ENCODE peak calls at places on chromosome 11, in nine cellular contexts. Z is AG10803, P is sigmoid colon, J is GM20000, T is endothelial cell of umbilical vein, V is AG04450, W is transverse colon, B is fibroblast of lung, N is BJ. M is an unnamed sample.
A peak's percentile ranks its signal among the peaks of the same experiment; 100 is the strongest.

GRCh38 chr11:85903811-85904210 is 48.6 kb downstream of the CCDC83 start:
- DNase-seq in Z (no peak), P (no peak), J (no peak), T (no peak), V (no peak), W (no peak), B (no peak), N (no peak), M (no peak)

GRCh38 chr11:110094298-110095073 is 1.3 kb downstream of the ZC3H12C start:
- DNase-seq in Z (no peak), P (no peak), J (no peak), T (peak; percentile 52), V (no peak), W (no peak), B (no peak), N (no peak), M (no peak)

GRCh38 chr11:65043881-65044501 is 3.0 kb downstream of the SAC3D1 start:
- DNase-seq in Z (peak; percentile 58), P (peak; percentile 74), J (no peak), T (no peak), V (no peak), W (peak; percentile 37), B (peak; percentile 23), N (peak; percentile 29), M (no peak)

GRCh38 chr11:26245046-26245445 is 86.9 kb upstream of the ANO3 start:
- DNase-seq in Z (peak; percentile 42), P (no peak), J (no peak), T (no peak), V (no peak), W (no peak), B (peak; percentile 12), N (no peak), M (no peak)

GRCh38 chr11:84564180-84564866 is 1062.8 kb downstream of the DLG2 start:
- DNase-seq in Z (peak; percentile 53), P (no peak), J (peak; percentile 41), T (peak; percentile 55), V (peak; percentile 6), W (peak; percentile 51), B (peak; percentile 29), N (peak; percentile 4), M (peak; percentile 43)

GRCh38 chr11:47398551-47398950 is 9.8 kb upstream of the SLC39A13 start:
- DNase-seq in Z (no peak), P (no peak), J (no peak), T (no peak), V (no peak), W (no peak), B (no peak), N (no peak), M (no peak)

GRCh38 chr11:119347242-119347641 is 737 bp upstream of the MFRP start:
- DNase-seq in Z (peak; percentile 93), P (no peak), J (no peak), T (no peak), V (no peak), W (no peak), B (no peak), N (peak; percentile 61), M (no peak)

GRCh38 chr11:19079643-19080440 is 19.3 kb upstream of the MRGPRX2 start:
- DNase-seq in Z (peak; percentile 97), P (no peak), J (no peak), T (peak; percentile 89), V (no peak), W (no peak), B (peak; percentile 95), N (peak; percentile 86), M (no peak)

GRCh38 chr11:118929496-118930151 is 3.9 kb upstream of the BCL9L start:
- DNase-seq in Z (peak; percentile 82), P (peak; percentile 97), J (peak; percentile 56), T (peak; percentile 80), V (no peak), W (peak; percentile 91), B (peak; percentile 92), N (no peak), M (peak; percentile 90)

GRCh38 chr11:116473236-116473769 is 299.5 kb downstream of the BUD13 start:
- DNase-seq in Z (no peak), P (no peak), J (no peak), T (no peak), V (no peak), W (no peak), B (no peak), N (no peak), M (no peak)

GRCh38 chr11:71356904-71357303 is 91.3 kb downstream of the DHCR7 start:
- DNase-seq in Z (no peak), P (no peak), J (no peak), T (no peak), V (no peak), W (no peak), B (no peak), N (no peak), M (no peak)

GRCh38 chr11:36365937-36366336 is 69.8 kb downstream of the PRR5L start:
- DNase-seq in Z (peak; percentile 60), P (no peak), J (no peak), T (no peak), V (no peak), W (no peak), B (no peak), N (no peak), M (no peak)

GRCh38 chr11:45593992-45594391 is 71.4 kb downstream of the CHST1 start:
- DNase-seq in Z (no peak), P (peak; percentile 39), J (no peak), T (no peak), V (no peak), W (no peak), B (no peak), N (no peak), M (no peak)

GRCh38 chr11:3840289-3840869 is 380 bp downstream of the RHOG start:
- DNase-seq in Z (no peak), P (no peak), J (no peak), T (peak; percentile 60), V (no peak), W (peak; percentile 27), B (no peak), N (no peak), M (peak; percentile 68)

GRCh38 chr11:133928628-133929059 is 28.1 kb downstream of the IGSF9B start:
- DNase-seq in Z (peak; percentile 42), P (no peak), J (no peak), T (no peak), V (no peak), W (no peak), B (peak; percentile 20), N (no peak), M (peak; percentile 89)

GRCh38 chr11:120652705-120653335 is 141.3 kb downstream of the GRIK4 start:
- DNase-seq in Z (no peak), P (no peak), J (no peak), T (no peak), V (no peak), W (no peak), B (peak; percentile 6), N (no peak), M (peak; percentile 23)

GRCh38 chr11:77619576-77620198 is 17.9 kb downstream of the CLNS1A start:
- DNase-seq in Z (peak; percentile 49), P (no peak), J (peak; percentile 16), T (peak; percentile 57), V (no peak), W (no peak), B (peak; percentile 42), N (no peak), M (no peak)

GRCh38 chr11:73308003-73308962 is at the start of gene ARHGEF17:
- DNase-seq in Z (peak; percentile 76), P (peak; percentile 90), J (peak; percentile 82), T (peak; percentile 89), V (no peak), W (peak; percentile 72), B (peak; percentile 83), N (no peak), M (peak; percentile 61)

DNA sequence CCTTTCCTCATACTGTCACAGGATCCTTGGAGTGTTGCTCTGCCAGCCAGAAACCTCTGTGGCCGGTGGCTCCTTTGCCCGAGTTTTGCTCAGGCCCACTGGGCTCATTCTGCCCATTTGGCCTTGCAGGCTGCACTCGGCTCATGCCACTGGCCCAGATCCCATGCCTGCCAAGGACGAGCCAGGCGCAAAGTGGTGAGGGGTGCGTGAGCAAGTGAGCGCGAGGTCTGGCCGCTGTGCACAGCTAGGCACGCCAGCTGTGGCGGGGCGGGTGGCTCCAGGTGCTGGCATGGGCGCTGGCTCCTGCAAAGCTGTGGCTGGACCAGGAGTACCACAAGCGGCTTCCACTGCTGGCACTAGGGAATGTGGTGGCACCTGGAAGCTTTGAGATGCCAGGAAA is 2.8 kb upstream of the RNF141 start:
- DNase-seq in Z (no peak), P (no peak), J (no peak), T (no peak), V (no peak), W (no peak), B (no peak), N (no peak), M (no peak)
- TF ChIP-seq CTCF in Z (no peak), P (no peak), J (no peak), T (no peak), V (no peak), W (no peak), B (no peak), N (no peak), M (no peak)

GRCh38 chr11:68076371-68077042 is 37.7 kb downstream of the TCIRG1 start:
- DNase-seq in Z (no peak), P (no peak), J (no peak), T (peak; percentile 23), V (no peak), W (no peak), B (no peak), N (no peak), M (peak; percentile 20)
- TF ChIP-seq CTCF in Z (no peak), P (peak; percentile 13), J (no peak), T (peak; percentile 44), V (peak; percentile 44), W (no peak), B (peak; percentile 11), N (no peak), M (no peak)

GRCh38 chr11:13354335-13354734 is 76.7 kb downstream of the BMAL1 start:
- DNase-seq in Z (peak; percentile 13), P (no peak), J (no peak), T (peak; percentile 44), V (no peak), W (no peak), B (no peak), N (no peak), M (no peak)
- TF ChIP-seq CTCF in Z (peak; percentile 38), P (no peak), J (no peak), T (peak; percentile 45), V (peak; percentile 40), W (peak; percentile 33), B (no peak), N (peak; percentile 35), M (peak; percentile 17)

DNA sequence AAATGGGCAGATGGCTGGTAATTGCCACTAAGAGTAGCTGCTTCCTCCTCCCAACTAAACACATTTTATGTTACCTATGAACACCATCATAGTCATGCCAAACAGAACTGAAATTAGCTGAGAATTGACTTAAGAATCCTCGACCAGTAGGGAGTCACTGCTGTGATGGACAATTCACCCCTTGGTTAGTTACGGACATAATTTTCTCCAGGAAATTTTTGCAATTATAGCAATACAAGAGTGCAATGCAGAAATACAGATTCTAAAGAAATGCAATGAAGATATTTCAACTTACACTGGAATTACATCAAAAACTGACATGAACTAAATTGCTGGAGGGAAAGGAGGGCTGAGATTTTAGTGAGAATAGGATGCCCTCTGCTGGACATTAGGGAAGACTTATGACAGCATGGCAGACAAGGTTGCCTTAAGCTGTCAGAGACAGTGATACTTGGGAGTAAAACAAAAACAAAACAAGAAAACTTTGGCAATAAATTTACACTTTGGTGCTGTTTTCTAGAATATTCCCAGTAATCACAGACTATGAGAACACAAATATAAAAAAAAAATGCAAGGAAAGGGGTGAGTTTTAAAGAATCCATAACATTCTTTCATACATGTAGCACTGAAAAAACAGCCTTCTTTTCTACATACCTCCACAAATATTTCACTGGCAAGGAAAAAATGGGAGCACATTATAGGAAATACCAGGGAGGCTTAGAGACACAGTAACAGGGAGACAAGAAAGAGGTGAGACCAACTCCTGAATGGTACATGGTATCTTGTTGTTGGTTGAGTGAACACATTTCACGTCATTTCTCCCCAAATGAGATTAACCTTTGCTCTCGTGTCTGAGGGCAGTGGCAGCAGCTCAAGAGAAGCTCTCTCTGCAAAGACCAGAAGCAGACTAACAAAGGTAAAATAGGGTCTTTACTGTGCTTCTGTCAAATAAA is 11.2 kb upstream of the PPP2R1B start:
- DNase-seq in Z (peak; percentile 82), P (no peak), J (peak; percentile 63), T (peak; percentile 75), V (peak; percentile 63), W (no peak), B (peak; percentile 67), N (no peak), M (peak; percentile 18)
- TF ChIP-seq CTCF in Z (peak; percentile 83), P (peak; percentile 83), J (peak; percentile 60), T (peak; percentile 62), V (peak; percentile 79), W (peak; percentile 85), B (peak; percentile 76), N (peak; percentile 74), M (peak; percentile 80)